ENCODE peak calls at places on chromosomes 2 and 18, in six cellular contexts. One of them, this sample, is unnamed.

GRCh38 chr2:19887508-19887907 is 14.3 kb downstream of the TTC32 start:
- DNase-seq in GM12892: no peak
- DNase-seq in K562: no peak
- DNase-seq in HepG2: no peak
- DNase-seq in GM12878: no peak
- DNase-seq in H1: peak; percentile 20
- DNase-seq in this sample: no peak

GRCh38 chr2:86621290-86621943 is 2.2 kb downstream of the RNF103 start:
- DNase-seq in GM12892: no peak
- DNase-seq in K562: peak; percentile 23
- DNase-seq in HepG2: no peak
- DNase-seq in GM12878: no peak
- DNase-seq in H1: no peak
- DNase-seq in this sample: no peak

GRCh38 chr2:145812163-145812554 is 1292.2 kb upstream of the ZEB2 start:
- DNase-seq in GM12892: no peak
- DNase-seq in K562: peak; percentile 41
- DNase-seq in HepG2: no peak
- DNase-seq in GM12878: no peak
- DNase-seq in H1: no peak
- DNase-seq in this sample: no peak

GRCh38 chr2:41926614-41927580 is 120.9 kb upstream of the PKDCC start:
- DNase-seq in GM12892: no peak
- DNase-seq in K562: no peak
- DNase-seq in HepG2: no peak
- DNase-seq in GM12878: no peak
- DNase-seq in H1: no peak
- DNase-seq in this sample: no peak

GRCh38 chr18:59871711-59872362 is 28.0 kb upstream of the PMAIP1 start:
- DNase-seq in GM12892: no peak
- DNase-seq in K562: no peak
- DNase-seq in HepG2: no peak
- DNase-seq in GM12878: no peak
- DNase-seq in H1: no peak
- DNase-seq in this sample: no peak

GRCh38 chr18:32566960-32567359 is 96.3 kb upstream of the GAREM1 start:
- DNase-seq in GM12892: no peak
- DNase-seq in K562: no peak
- DNase-seq in HepG2: no peak
- DNase-seq in GM12878: no peak
- DNase-seq in H1: no peak
- DNase-seq in this sample: no peak

GRCh38 chr2:205684871-205685313 is 2.6 kb downstream of the NRP2 start:
- DNase-seq in GM12892: no peak
- DNase-seq in K562: no peak
- DNase-seq in HepG2: no peak
- DNase-seq in GM12878: no peak
- DNase-seq in H1: no peak
- DNase-seq in this sample: no peak

GRCh38 chr2:85428343-85428881 is 9.9 kb downstream of the SH2D6 start:
- DNase-seq in GM12892: no peak
- DNase-seq in K562: peak; percentile 45
- DNase-seq in HepG2: no peak
- DNase-seq in GM12878: no peak
- DNase-seq in H1: no peak
- DNase-seq in this sample: no peak

GRCh38 chr2:185145316-185146121 is 547.2 kb downstream of the ZNF804A start:
- DNase-seq in GM12892: no peak
- DNase-seq in K562: no peak
- DNase-seq in HepG2: peak; percentile 10
- DNase-seq in GM12878: no peak
- DNase-seq in H1: no peak
- DNase-seq in this sample: no peak

GRCh38 chr2:26457695-26458364 is 20.1 kb downstream of the OTOF start:
- DNase-seq in GM12892: no peak
- DNase-seq in K562: no peak
- DNase-seq in HepG2: no peak
- DNase-seq in GM12878: no peak
- DNase-seq in H1: no peak
- DNase-seq in this sample: no peak

GRCh38 chr2:221423212-221423804 is 148.8 kb downstream of the EPHA4 start:
- DNase-seq in GM12892: no peak
- DNase-seq in K562: no peak
- DNase-seq in HepG2: no peak
- DNase-seq in GM12878: no peak
- DNase-seq in H1: no peak
- DNase-seq in this sample: no peak

GRCh38 chr2:232951891-232952290 is 61.2 kb downstream of the NGEF start:
- DNase-seq in GM12892: no peak
- DNase-seq in K562: no peak
- DNase-seq in HepG2: no peak
- DNase-seq in GM12878: no peak
- DNase-seq in H1: no peak
- DNase-seq in this sample: no peak

GRCh38 chr18:3411854-3412268 is 38.1 kb upstream of the TGIF1 start:
- DNase-seq in GM12892: no peak
- DNase-seq in K562: no peak
- DNase-seq in HepG2: no peak
- DNase-seq in GM12878: no peak
- DNase-seq in H1: no peak
- DNase-seq in this sample: no peak

GRCh38 chr2:62774555-62775366 is 69.2 kb downstream of the EHBP1 start:
- DNase-seq in GM12892: no peak
- DNase-seq in K562: peak; percentile 63
- DNase-seq in HepG2: peak; percentile 78
- DNase-seq in GM12878: peak; percentile 17
- DNase-seq in H1: no peak
- DNase-seq in this sample: no peak

GRCh38 chr2:101655941-101656422 is 41.5 kb upstream of the MAP4K4 start:
- DNase-seq in GM12892: no peak
- DNase-seq in K562: no peak
- DNase-seq in HepG2: peak; percentile 75
- DNase-seq in GM12878: no peak
- DNase-seq in H1: no peak
- DNase-seq in this sample: no peak

GRCh38 chr18:22283397-22283796 is 114.0 kb downstream of the GATA6 start:
- DNase-seq in GM12892: no peak
- DNase-seq in K562: no peak
- DNase-seq in HepG2: no peak
- DNase-seq in GM12878: no peak
- DNase-seq in H1: no peak
- DNase-seq in this sample: no peak

GRCh38 chr2:225177098-225177497 is 134.8 kb upstream of the DOCK10 start:
- DNase-seq in GM12892: no peak
- DNase-seq in K562: no peak
- DNase-seq in HepG2: no peak
- DNase-seq in GM12878: no peak
- DNase-seq in H1: no peak
- DNase-seq in this sample: no peak

GRCh38 chr18:13548944-13549878 is 177.1 kb downstream of the FAM210A start:
- DNase-seq in GM12892: no peak
- DNase-seq in K562: no peak
- DNase-seq in HepG2: no peak
- DNase-seq in GM12878: no peak
- DNase-seq in H1: no peak
- DNase-seq in this sample: peak; percentile 35

GRCh38 chr2:88177556-88177955 is 7.4 kb downstream of the THNSL2 start:
- DNase-seq in GM12892: no peak
- DNase-seq in K562: no peak
- DNase-seq in HepG2: no peak
- DNase-seq in GM12878: no peak
- DNase-seq in H1: peak; percentile 23
- DNase-seq in this sample: no peak

GRCh38 chr2:70596293-70596692 is 42.7 kb upstream of the TGFA start:
- DNase-seq in GM12892: no peak
- DNase-seq in K562: no peak
- DNase-seq in HepG2: no peak
- DNase-seq in GM12878: no peak
- DNase-seq in H1: no peak
- DNase-seq in this sample: no peak

GRCh38 chr18:48922801-48923730 is 27.7 kb downstream of the SMAD7 start:
- DNase-seq in GM12892: no peak
- DNase-seq in K562: peak; percentile 71
- DNase-seq in HepG2: no peak
- DNase-seq in GM12878: no peak
- DNase-seq in H1: no peak
- DNase-seq in this sample: no peak
- TF ChIP-seq POLR2AphosphoS5 in GM12892: no peak
- TF ChIP-seq POLR2AphosphoS5 in K562: no peak
- TF ChIP-seq POLR2AphosphoS5 in HepG2: no peak
- TF ChIP-seq POLR2AphosphoS5 in GM12878: no peak
- TF ChIP-seq POLR2AphosphoS5 in H1: no peak
- TF ChIP-seq POLR2AphosphoS5 in this sample: no peak

GRCh38 chr18:23889907-23890306 is 124.6 kb upstream of the TTC39C start:
- DNase-seq in GM12892: no peak
- DNase-seq in K562: no peak
- DNase-seq in HepG2: no peak
- DNase-seq in GM12878: no peak
- DNase-seq in H1: no peak
- DNase-seq in this sample: no peak
- TF ChIP-seq TAF1 in GM12892: no peak
- TF ChIP-seq TAF1 in K562: no peak
- TF ChIP-seq TAF1 in HepG2: no peak
- TF ChIP-seq TAF1 in GM12878: no peak
- TF ChIP-seq TAF1 in H1: no peak
- TF ChIP-seq TAF1 in this sample: no peak

DNA sequence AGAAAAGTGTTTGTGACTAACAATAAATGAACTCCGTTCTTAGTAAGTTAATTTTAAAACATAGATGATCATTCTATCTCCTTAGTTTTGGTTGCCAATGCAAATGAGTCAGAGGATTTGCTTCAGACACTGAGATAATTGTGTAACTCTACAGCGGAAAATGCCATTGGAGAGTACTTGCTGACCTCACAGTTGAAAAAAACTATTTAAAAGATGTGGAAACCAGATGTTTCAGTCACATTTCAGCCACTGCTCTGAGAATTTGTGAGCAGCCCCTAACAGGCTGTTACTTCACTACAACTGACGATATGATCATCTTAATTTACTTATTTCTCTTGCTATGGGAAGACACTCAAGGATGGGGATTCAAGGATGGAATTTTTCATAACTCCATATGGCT is at the start of gene TNFAIP6:
- DNase-seq in GM12892: no peak
- DNase-seq in K562: no peak
- DNase-seq in HepG2: no peak
- DNase-seq in GM12878: no peak
- DNase-seq in H1: no peak
- DNase-seq in this sample: no peak
- TF ChIP-seq POLR2A in GM12892: no peak
- TF ChIP-seq POLR2A in K562: no peak
- TF ChIP-seq POLR2A in HepG2: no peak
- TF ChIP-seq POLR2A in GM12878: no peak
- TF ChIP-seq POLR2A in H1: no peak
- TF ChIP-seq POLR2A in this sample: no peak

GRCh38 chr2:169711751-169712509 is 17.7 kb downstream of the PHOSPHO2 start:
- DNase-seq in GM12892: no peak
- DNase-seq in K562: peak; percentile 79
- DNase-seq in HepG2: peak; percentile 45
- DNase-seq in GM12878: no peak
- DNase-seq in H1: no peak
- DNase-seq in this sample: no peak
- TF ChIP-seq POLR2AphosphoS5 in GM12892: no peak
- TF ChIP-seq POLR2AphosphoS5 in K562: no peak
- TF ChIP-seq POLR2AphosphoS5 in HepG2: no peak
- TF ChIP-seq POLR2AphosphoS5 in GM12878: no peak
- TF ChIP-seq POLR2AphosphoS5 in H1: no peak
- TF ChIP-seq POLR2AphosphoS5 in this sample: no peak

GRCh38 chr2:99825630-99826029 is 316.8 kb downstream of the AFF3 start:
- DNase-seq in GM12892: no peak
- DNase-seq in K562: no peak
- DNase-seq in HepG2: no peak
- DNase-seq in GM12878: no peak
- DNase-seq in H1: no peak
- DNase-seq in this sample: no peak
- TF ChIP-seq TAF1 in GM12892: no peak
- TF ChIP-seq TAF1 in K562: no peak
- TF ChIP-seq TAF1 in HepG2: no peak
- TF ChIP-seq TAF1 in GM12878: no peak
- TF ChIP-seq TAF1 in H1: no peak
- TF ChIP-seq TAF1 in this sample: no peak

GRCh38 chr2:238864207-238865014 is 16.5 kb downstream of the TWIST2 start:
- DNase-seq in GM12892: no peak
- DNase-seq in K562: peak; percentile 5
- DNase-seq in HepG2: peak; percentile 98
- DNase-seq in GM12878: no peak
- DNase-seq in H1: peak; percentile 62
- DNase-seq in this sample: no peak
- TF ChIP-seq POLR2A in GM12892: no peak
- TF ChIP-seq POLR2A in K562: no peak
- TF ChIP-seq POLR2A in HepG2: peak; percentile 50
- TF ChIP-seq POLR2A in GM12878: no peak
- TF ChIP-seq POLR2A in H1: no peak
- TF ChIP-seq POLR2A in this sample: no peak

GRCh38 chr2:120531365-120531764 is 185.4 kb downstream of the INHBB start:
- DNase-seq in GM12892: no peak
- DNase-seq in K562: no peak
- DNase-seq in HepG2: no peak
- DNase-seq in GM12878: no peak
- DNase-seq in H1: no peak
- DNase-seq in this sample: no peak

GRCh38 chr2:120533625-120534024 is 187.7 kb downstream of the INHBB start:
- DNase-seq in GM12892: no peak
- DNase-seq in K562: no peak
- DNase-seq in HepG2: no peak
- DNase-seq in GM12878: no peak
- DNase-seq in H1: no peak
- DNase-seq in this sample: no peak

GRCh38 chr2:120530781-120531180 is 184.8 kb downstream of the INHBB start:
- DNase-seq in GM12892: no peak
- DNase-seq in K562: no peak
- DNase-seq in HepG2: no peak
- DNase-seq in GM12878: no peak
- DNase-seq in H1: no peak
- DNase-seq in this sample: no peak

GRCh38 chr2:120534457-120534856 is 188.5 kb downstream of the INHBB start:
- DNase-seq in GM12892: no peak
- DNase-seq in K562: no peak
- DNase-seq in HepG2: no peak
- DNase-seq in GM12878: no peak
- DNase-seq in H1: no peak
- DNase-seq in this sample: no peak

GRCh38 chr2:120531863-120532600 is 186.1 kb downstream of the INHBB start:
- DNase-seq in GM12892: no peak
- DNase-seq in K562: no peak
- DNase-seq in HepG2: no peak
- DNase-seq in GM12878: no peak
- DNase-seq in H1: no peak
- DNase-seq in this sample: no peak
- TF ChIP-seq POLR2AphosphoS5 in GM12892: no peak
- TF ChIP-seq POLR2AphosphoS5 in K562: no peak
- TF ChIP-seq POLR2AphosphoS5 in HepG2: no peak
- TF ChIP-seq POLR2AphosphoS5 in GM12878: no peak
- TF ChIP-seq POLR2AphosphoS5 in H1: no peak
- TF ChIP-seq POLR2AphosphoS5 in this sample: no peak

GRCh38 chr2:100192825-100193224 is 50.4 kb upstream of the AFF3 start:
- DNase-seq in GM12892: no peak
- DNase-seq in K562: no peak
- DNase-seq in HepG2: no peak
- DNase-seq in GM12878: no peak
- DNase-seq in H1: no peak
- DNase-seq in this sample: no peak
- TF ChIP-seq TAF1 in GM12892: no peak
- TF ChIP-seq TAF1 in K562: no peak
- TF ChIP-seq TAF1 in HepG2: no peak
- TF ChIP-seq TAF1 in GM12878: no peak
- TF ChIP-seq TAF1 in H1: no peak
- TF ChIP-seq TAF1 in this sample: no peak

GRCh38 chr18:6374935-6375529 is 39.7 kb downstream of the L3MBTL4 start:
- DNase-seq in GM12892: no peak
- DNase-seq in K562: no peak
- DNase-seq in HepG2: peak; percentile 51
- DNase-seq in GM12878: no peak
- DNase-seq in H1: no peak
- DNase-seq in this sample: no peak
- TF ChIP-seq POLR2A in GM12892: no peak
- TF ChIP-seq POLR2A in K562: no peak
- TF ChIP-seq POLR2A in HepG2: no peak
- TF ChIP-seq POLR2A in GM12878: no peak
- TF ChIP-seq POLR2A in H1: no peak
- TF ChIP-seq POLR2A in this sample: no peak

This sample was measured in GM12891.